ENCODE peak calls at places on chromosomes 3 and 15, in six cellular contexts. Q is neural crest cell, G is spleen, F is endothelial cell, P is GM10248, S is cardiac muscle cell. W is an unnamed sample.

GRCh38 chr3:169509780-169510179 is 153.7 kb downstream of the MECOM start:
- DNase-seq in Q (no peak), G (no peak), F (peak), P (no peak), S (no peak), W (no peak)

GRCh38 chr15:78211189-78211921 is 23.0 kb downstream of the ACSBG1 start:
- DNase-seq in Q (no peak), G (peak), F (no peak), P (no peak), S (no peak), W (no peak)

GRCh38 chr15:68593341-68593740 is 14.5 kb downstream of the CORO2B start:
- DNase-seq in Q (no peak), G (no peak), F (no peak), P (no peak), S (no peak), W (no peak)

GRCh38 chr3:130516645-130517512 is at the start of gene COL6A6:
- DNase-seq in Q (peak), G (no peak), F (peak), P (no peak), S (peak), W (no peak)

GRCh38 chr3:90054306-90054705 is 946.9 kb downstream of the EPHA3 start:
- DNase-seq in Q (no peak), G (no peak), F (no peak), P (no peak), S (no peak), W (no peak)

GRCh38 chr3:184526158-184526483 is 35.5 kb upstream of the EPHB3 start:
- DNase-seq in Q (no peak), G (no peak), F (no peak), P (no peak), S (no peak), W (no peak)

GRCh38 chr3:129975332-129976090 is 991 bp downstream of the TRH start:
- DNase-seq in Q (peak), G (peak), F (peak), P (no peak), S (peak), W (no peak)

GRCh38 chr3:189947948-189948723 is 172.6 kb downstream of the P3H2 start:
- DNase-seq in Q (no peak), G (no peak), F (peak), P (peak), S (peak), W (no peak)

GRCh38 chr3:126548556-126549466 is 9.9 kb downstream of the C3orf22 start:
- DNase-seq in Q (no peak), G (peak), F (peak), P (no peak), S (no peak), W (peak)

GRCh38 chr3:172844428-172844827 is 93.9 kb downstream of the ECT2 start:
- DNase-seq in Q (no peak), G (no peak), F (no peak), P (no peak), S (peak), W (no peak)

GRCh38 chr3:61734980-61735731 is 173.8 kb downstream of the PTPRG start:
- DNase-seq in Q (no peak), G (no peak), F (no peak), P (no peak), S (no peak), W (no peak)

GRCh38 chr15:81595752-81596151 is 221.7 kb upstream of the TMC3 start:
- DNase-seq in Q (no peak), G (no peak), F (no peak), P (no peak), S (no peak), W (no peak)

GRCh38 chr3:94345101-94345500 is 282.2 kb downstream of the NSUN3 start:
- DNase-seq in Q (no peak), G (no peak), F (no peak), P (no peak), S (no peak), W (no peak)

GRCh38 chr15:101615986-101616848 is 36.0 kb downstream of the TM2D3 start:
- DNase-seq in Q (peak), G (no peak), F (no peak), P (no peak), S (peak), W (no peak)

GRCh38 chr3:185920168-185920567 is 17.6 kb downstream of the TRA2B start:
- DNase-seq in Q (no peak), G (no peak), F (no peak), P (no peak), S (no peak), W (no peak)

GRCh38 chr15:65323071-65323511 is 18.6 kb downstream of the RNU5B-1 start:
- DNase-seq in Q (no peak), G (no peak), F (no peak), P (no peak), S (peak), W (no peak)

GRCh38 chr15:66842710-66843441 is 140.8 kb downstream of the SMAD6 start:
- DNase-seq in Q (peak), G (peak), F (no peak), P (no peak), S (peak), W (peak)

GRCh38 chr3:66405701-66406091 is 95.1 kb downstream of the LRIG1 start:
- DNase-seq in Q (no peak), G (peak), F (no peak), P (no peak), S (no peak), W (peak)

GRCh38 chr15:48062476-48062875 is 58.3 kb upstream of the SLC24A5 start:
- DNase-seq in Q (no peak), G (no peak), F (no peak), P (no peak), S (no peak), W (no peak)

GRCh38 chr15:82737975-82738374 is 28.3 kb upstream of the AP3B2 start:
- DNase-seq in Q (no peak), G (no peak), F (no peak), P (no peak), S (no peak), W (no peak)

GRCh38 chr3:22887664-22888291 is 315.3 kb upstream of the UBE2E2 start:
- DNase-seq in Q (no peak), G (no peak), F (peak), P (no peak), S (peak), W (no peak)

GRCh38 chr3:172752651-172753050 is 2.1 kb downstream of the ECT2 start:
- DNase-seq in Q (no peak), G (no peak), F (no peak), P (no peak), S (no peak), W (no peak)

GRCh38 chr3:13595001-13595421 is 46.1 kb downstream of the FBLN2 start:
- DNase-seq in Q (no peak), G (peak), F (no peak), P (no peak), S (no peak), W (no peak)

GRCh38 chr3:130395916-130396315 is 50.4 kb downstream of the COL6A5 start:
- DNase-seq in Q (no peak), G (no peak), F (no peak), P (no peak), S (no peak), W (no peak)

GRCh38 chr15:48358229-48358641 is 27.0 kb downstream of the DUT start:
- DNase-seq in Q (no peak), G (no peak), F (no peak), P (peak), S (peak), W (no peak)

GRCh38 chr3:184690236-184690883 is 21.5 kb downstream of the MAGEF1 start:
- DNase-seq in Q (no peak), G (no peak), F (no peak), P (no peak), S (no peak), W (no peak)

GRCh38 chr15:57171414-57171813 is 204.9 kb upstream of the CGNL1 start:
- DNase-seq in Q (no peak), G (no peak), F (no peak), P (no peak), S (no peak), W (no peak)

GRCh38 chr3:46090161-46090591 is 62.9 kb upstream of the XCR1 start:
- DNase-seq in Q (no peak), G (no peak), F (no peak), P (peak), S (no peak), W (no peak)

GRCh38 chr15:40264321-40265153 is 18.3 kb downstream of the ANKRD63 start:
- DNase-seq in Q (no peak), G (no peak), F (no peak), P (no peak), S (no peak), W (no peak)

GRCh38 chr15:38254065-38254883 is 1.6 kb downstream of the SPRED1 start:
- DNase-seq in Q (no peak), G (peak), F (peak), P (peak), S (peak), W (peak)

GRCh38 chr3:74287557-74287956 is 326.9 kb downstream of the CNTN3 start:
- DNase-seq in Q (no peak), G (no peak), F (no peak), P (no peak), S (no peak), W (no peak)

GRCh38 chr3:187738400-187739124 is 6.7 kb downstream of the BCL6 start:
- DNase-seq in Q (peak), G (peak), F (peak), P (peak), S (peak), W (peak)
- TF ChIP-seq CTCF in Q (peak), G (peak), F (peak), P (peak), S (peak), W (peak)

DNA sequence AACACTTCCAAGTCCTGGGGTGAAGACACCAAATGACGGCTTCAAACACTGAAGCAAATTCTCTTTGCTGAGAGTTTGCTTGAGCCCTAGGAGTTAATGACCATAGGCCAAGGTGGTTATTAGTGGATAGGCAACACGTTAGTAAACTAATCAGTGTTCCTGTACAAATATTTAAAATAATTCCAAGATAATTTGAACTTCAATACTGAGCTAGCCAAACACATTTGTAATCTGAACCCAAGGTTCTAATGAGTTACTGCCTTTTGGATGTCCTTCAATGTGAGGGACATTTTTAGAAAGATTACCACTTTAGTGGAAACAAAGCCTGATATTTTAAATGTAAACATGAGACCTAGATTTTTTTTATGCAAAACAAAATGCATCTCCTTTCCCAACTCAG is 94.6 kb downstream of the THRB start:
- DNase-seq in Q (no peak), G (no peak), F (no peak), P (no peak), S (no peak), W (no peak)
- TF ChIP-seq CTCF in Q (no peak), G (no peak), F (no peak), P (no peak), S (no peak), W (no peak)

DNA sequence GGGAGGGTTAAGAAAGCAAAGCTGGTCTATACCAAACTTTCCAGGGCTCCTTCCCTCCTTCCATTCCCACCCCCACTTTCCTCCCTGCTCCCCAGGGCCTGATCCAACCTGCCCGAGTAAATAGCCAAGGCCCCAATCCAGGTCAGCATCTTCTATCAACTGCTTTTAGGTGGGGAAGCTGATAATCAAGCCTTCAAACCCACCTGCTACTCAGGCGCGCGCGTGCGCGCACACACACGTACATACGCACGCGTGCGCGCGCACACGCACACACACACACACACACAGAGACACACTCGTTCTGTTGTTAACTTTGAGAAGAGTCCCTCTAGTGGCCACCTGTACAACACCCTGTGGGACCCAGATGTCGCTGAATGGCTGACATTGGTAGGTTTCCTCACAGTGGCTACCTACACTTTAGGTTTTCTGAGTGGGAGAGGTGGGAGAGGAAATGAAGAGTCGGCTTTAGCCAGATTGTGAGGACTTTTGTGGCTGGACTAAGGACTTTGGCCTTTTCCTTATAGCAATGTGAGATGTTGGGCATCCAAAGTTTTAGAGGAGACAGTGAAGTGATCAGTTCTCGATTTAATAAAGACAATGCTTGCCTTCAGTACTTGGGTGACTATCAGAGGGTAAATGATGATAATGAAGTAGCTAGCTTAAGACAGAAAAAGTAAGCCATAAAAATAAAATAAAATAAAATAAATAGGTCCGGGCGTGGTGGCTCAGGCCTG is 179.9 kb upstream of the C2CD4B start:
- DNase-seq in Q (peak), G (peak), F (peak), P (peak), S (peak), W (no peak)
- TF ChIP-seq CTCF in Q (peak), G (no peak), F (peak), P (peak), S (peak), W (no peak)

GRCh38 chr15:98330692-98331435 is 317.5 kb upstream of the IGF1R start:
- DNase-seq in Q (no peak), G (no peak), F (no peak), P (no peak), S (no peak), W (no peak)
- TF ChIP-seq CTCF in Q (no peak), G (no peak), F (no peak), P (no peak), S (no peak), W (no peak)

DNA sequence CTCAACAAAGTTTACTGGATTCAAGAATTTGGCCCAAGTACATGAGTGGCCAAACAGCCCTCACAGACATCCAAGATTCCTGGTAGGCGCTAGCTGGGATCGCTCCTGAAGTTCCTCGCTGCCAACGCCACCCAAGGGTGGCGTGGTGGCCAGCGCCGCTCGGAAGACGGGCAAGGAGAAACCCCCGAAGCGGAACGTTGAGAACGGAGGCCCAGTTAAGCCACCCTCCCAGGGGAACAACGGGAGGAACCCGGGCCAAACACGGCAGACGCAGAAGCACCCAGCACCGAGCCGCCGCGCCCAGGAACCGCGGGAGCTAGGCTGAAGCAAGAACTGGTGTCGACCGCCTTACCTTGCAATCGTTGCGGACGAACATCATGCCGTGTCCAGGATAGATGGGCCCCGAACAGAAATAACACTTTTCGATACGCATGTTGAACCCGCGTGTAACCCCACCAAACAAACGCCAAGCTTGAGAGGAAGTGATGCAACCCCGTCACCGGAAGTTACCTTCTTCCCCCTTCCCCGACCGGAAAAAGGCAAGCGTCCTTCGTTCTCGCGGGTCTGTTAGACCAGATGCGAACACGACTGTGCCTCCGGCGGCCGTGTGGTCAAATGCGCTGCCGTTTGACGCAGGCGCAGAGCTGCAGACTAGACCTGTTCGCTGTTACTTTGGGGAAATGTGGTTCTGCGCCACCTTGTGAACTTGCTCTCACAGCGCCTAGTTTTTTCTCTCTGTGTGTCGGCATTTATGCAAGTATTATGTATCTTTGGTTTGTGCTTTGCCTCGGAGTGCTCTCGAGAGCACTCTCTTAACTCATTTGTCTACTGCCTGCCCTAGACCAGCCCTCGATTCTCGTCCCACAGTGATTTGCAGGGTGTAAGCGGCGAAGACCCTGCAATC is at the start of gene RSL24D1:
- DNase-seq in Q (peak), G (peak), F (peak), P (peak), S (peak), W (peak)
- TF ChIP-seq CTCF in Q (peak), G (peak), F (peak), P (peak), S (peak), W (no peak)

DNA sequence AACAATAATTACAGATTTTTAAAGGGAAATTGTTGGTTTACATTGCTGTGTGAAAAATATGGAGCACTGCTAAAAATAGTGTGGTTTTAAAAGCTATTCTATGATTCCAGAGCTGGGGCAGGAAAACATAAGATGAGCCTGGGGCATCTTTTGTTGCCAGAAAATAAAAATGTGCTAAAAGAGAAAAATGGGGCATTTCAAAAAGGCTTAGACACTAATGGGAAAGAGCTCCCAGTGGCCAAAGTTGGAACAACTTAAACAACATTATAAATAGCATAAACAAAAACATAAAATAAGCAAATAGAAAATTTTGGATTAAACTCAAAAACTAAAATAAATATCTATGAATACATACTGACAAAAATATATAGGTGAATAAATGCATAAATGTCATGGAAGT is 478.9 kb downstream of the NLGN1 start:
- DNase-seq in Q (no peak), G (no peak), F (no peak), P (no peak), S (no peak), W (no peak)
- TF ChIP-seq CTCF in Q (peak), G (no peak), F (peak), P (no peak), S (peak), W (no peak)

GRCh38 chr3:174186339-174186984 is 672.7 kb upstream of the NAALADL2 start:
- DNase-seq in Q (no peak), G (no peak), F (no peak), P (no peak), S (no peak), W (no peak)
- TF ChIP-seq CTCF in Q (no peak), G (no peak), F (no peak), P (no peak), S (no peak), W (no peak)

GRCh38 chr15:89556413-89557262 is 18.6 kb upstream of the TICRR start:
- DNase-seq in Q (peak), G (no peak), F (peak), P (peak), S (peak), W (no peak)
- TF ChIP-seq CTCF in Q (peak), G (peak), F (peak), P (peak), S (peak), W (no peak)

W was measured in gastrocnemius medialis.